ENCODE peak calls at places on chromosomes 12 and 14, in nine cellular contexts. One of them, this sample, is unnamed. For H3K36me3, the result is how much of the 10 kb centered on the place peaks cover.

GRCh38 chr12:96534339-96534738 is 45.0 kb downstream of the CFAP54 start:
- DNase-seq in adipocyte: peak
- DNase-seq in fibroblast of lung: peak
- DNase-seq in left ventricle myocardium inferior: no peak
- DNase-seq in brain microvascular endothelial cell: peak
- DNase-seq in vagina: no peak
- DNase-seq in A673: no peak
- DNase-seq in thoracic aorta: no peak
- DNase-seq in right lobe of liver: no peak
- DNase-seq in this sample: no peak

GRCh38 chr12:30286345-30286926 is 409.2 kb downstream of the IPO8 start:
- DNase-seq in adipocyte: peak
- DNase-seq in fibroblast of lung: peak
- DNase-seq in left ventricle myocardium inferior: no peak
- DNase-seq in brain microvascular endothelial cell: peak
- DNase-seq in vagina: no peak
- DNase-seq in A673: peak
- DNase-seq in thoracic aorta: no peak
- DNase-seq in right lobe of liver: no peak
- DNase-seq in this sample: no peak

GRCh38 chr12:66978802-66979201 is 290.4 kb upstream of the CAND1 start:
- DNase-seq in adipocyte: no peak
- DNase-seq in fibroblast of lung: no peak
- DNase-seq in left ventricle myocardium inferior: no peak
- DNase-seq in brain microvascular endothelial cell: no peak
- DNase-seq in vagina: no peak
- DNase-seq in A673: no peak
- DNase-seq in thoracic aorta: no peak
- DNase-seq in right lobe of liver: no peak
- DNase-seq in this sample: no peak

GRCh38 chr14:67622675-67623074 is 3.0 kb downstream of the ARG2 start:
- DNase-seq in adipocyte: peak
- DNase-seq in fibroblast of lung: peak
- DNase-seq in left ventricle myocardium inferior: no peak
- DNase-seq in brain microvascular endothelial cell: peak
- DNase-seq in vagina: no peak
- DNase-seq in A673: peak
- DNase-seq in thoracic aorta: no peak
- DNase-seq in right lobe of liver: no peak
- DNase-seq in this sample: no peak

GRCh38 chr12:80780746-80781145 is 64.0 kb downstream of the MYF5 start:
- DNase-seq in adipocyte: no peak
- DNase-seq in fibroblast of lung: peak
- DNase-seq in left ventricle myocardium inferior: no peak
- DNase-seq in brain microvascular endothelial cell: no peak
- DNase-seq in vagina: no peak
- DNase-seq in A673: no peak
- DNase-seq in thoracic aorta: no peak
- DNase-seq in right lobe of liver: no peak
- DNase-seq in this sample: no peak

GRCh38 chr14:73422515-73422914 is 35.8 kb downstream of the NUMB start:
- DNase-seq in adipocyte: no peak
- DNase-seq in fibroblast of lung: no peak
- DNase-seq in left ventricle myocardium inferior: no peak
- DNase-seq in brain microvascular endothelial cell: no peak
- DNase-seq in vagina: no peak
- DNase-seq in A673: no peak
- DNase-seq in thoracic aorta: no peak
- DNase-seq in right lobe of liver: no peak
- DNase-seq in this sample: peak

GRCh38 chr14:72301352-72301751 is 369.1 kb downstream of the RGS6 start:
- DNase-seq in adipocyte: no peak
- DNase-seq in fibroblast of lung: no peak
- DNase-seq in left ventricle myocardium inferior: no peak
- DNase-seq in brain microvascular endothelial cell: no peak
- DNase-seq in vagina: no peak
- DNase-seq in A673: no peak
- DNase-seq in thoracic aorta: no peak
- DNase-seq in right lobe of liver: no peak
- DNase-seq in this sample: no peak

GRCh38 chr12:108701779-108702435 is 29.4 kb downstream of the CORO1C start:
- DNase-seq in adipocyte: no peak
- DNase-seq in fibroblast of lung: peak
- DNase-seq in left ventricle myocardium inferior: no peak
- DNase-seq in brain microvascular endothelial cell: peak
- DNase-seq in vagina: no peak
- DNase-seq in A673: no peak
- DNase-seq in thoracic aorta: no peak
- DNase-seq in right lobe of liver: no peak
- DNase-seq in this sample: no peak

GRCh38 chr14:104856157-104856868 is 8.8 kb upstream of the CEP170B start:
- DNase-seq in adipocyte: no peak
- DNase-seq in fibroblast of lung: no peak
- DNase-seq in left ventricle myocardium inferior: no peak
- DNase-seq in brain microvascular endothelial cell: no peak
- DNase-seq in vagina: no peak
- DNase-seq in A673: no peak
- DNase-seq in thoracic aorta: no peak
- DNase-seq in right lobe of liver: peak
- DNase-seq in this sample: peak

GRCh38 chr12:21642707-21643389 is 14.8 kb downstream of the LDHB start:
- DNase-seq in adipocyte: no peak
- DNase-seq in fibroblast of lung: no peak
- DNase-seq in left ventricle myocardium inferior: no peak
- DNase-seq in brain microvascular endothelial cell: no peak
- DNase-seq in vagina: no peak
- DNase-seq in A673: no peak
- DNase-seq in thoracic aorta: no peak
- DNase-seq in right lobe of liver: no peak
- DNase-seq in this sample: no peak

GRCh38 chr12:47377414-47378221 is 297.9 kb upstream of the AMIGO2 start:
- DNase-seq in adipocyte: peak
- DNase-seq in fibroblast of lung: peak
- DNase-seq in left ventricle myocardium inferior: peak
- DNase-seq in brain microvascular endothelial cell: peak
- DNase-seq in vagina: no peak
- DNase-seq in A673: peak
- DNase-seq in thoracic aorta: peak
- DNase-seq in right lobe of liver: no peak
- DNase-seq in this sample: no peak

GRCh38 chr12:57810450-57810849 is 8.1 kb downstream of the AVIL start:
- DNase-seq in adipocyte: peak
- DNase-seq in fibroblast of lung: peak
- DNase-seq in left ventricle myocardium inferior: no peak
- DNase-seq in brain microvascular endothelial cell: no peak
- DNase-seq in vagina: no peak
- DNase-seq in A673: no peak
- DNase-seq in thoracic aorta: no peak
- DNase-seq in right lobe of liver: no peak
- DNase-seq in this sample: peak

GRCh38 chr12:123705935-123706334 is 6.2 kb upstream of the ATP6V0A2 start:
- DNase-seq in adipocyte: no peak
- DNase-seq in fibroblast of lung: peak
- DNase-seq in left ventricle myocardium inferior: no peak
- DNase-seq in brain microvascular endothelial cell: no peak
- DNase-seq in vagina: no peak
- DNase-seq in A673: peak
- DNase-seq in thoracic aorta: no peak
- DNase-seq in right lobe of liver: no peak
- DNase-seq in this sample: no peak

GRCh38 chr12:2963760-2964292 is 4.6 kb downstream of the TEAD4 start:
- DNase-seq in adipocyte: no peak
- DNase-seq in fibroblast of lung: peak
- DNase-seq in left ventricle myocardium inferior: peak
- DNase-seq in brain microvascular endothelial cell: peak
- DNase-seq in vagina: no peak
- DNase-seq in A673: no peak
- DNase-seq in thoracic aorta: no peak
- DNase-seq in right lobe of liver: no peak
- DNase-seq in this sample: no peak

GRCh38 chr14:20413785-20414117 is 450 bp upstream of the TEP1 start:
- DNase-seq in adipocyte: peak
- DNase-seq in fibroblast of lung: no peak
- DNase-seq in left ventricle myocardium inferior: no peak
- DNase-seq in brain microvascular endothelial cell: no peak
- DNase-seq in vagina: no peak
- DNase-seq in A673: peak
- DNase-seq in thoracic aorta: no peak
- DNase-seq in right lobe of liver: no peak
- DNase-seq in this sample: peak

GRCh38 chr12:76183459-76184186 is 99.1 kb upstream of the NAP1L1 start:
- DNase-seq in adipocyte: peak
- DNase-seq in fibroblast of lung: peak
- DNase-seq in left ventricle myocardium inferior: no peak
- DNase-seq in brain microvascular endothelial cell: peak
- DNase-seq in vagina: no peak
- DNase-seq in A673: peak
- DNase-seq in thoracic aorta: no peak
- DNase-seq in right lobe of liver: no peak
- DNase-seq in this sample: no peak

GRCh38 chr14:94601961-94602391 is 10.2 kb upstream of the SERPINA3 start:
- DNase-seq in adipocyte: peak
- DNase-seq in fibroblast of lung: peak
- DNase-seq in left ventricle myocardium inferior: peak
- DNase-seq in brain microvascular endothelial cell: peak
- DNase-seq in vagina: no peak
- DNase-seq in A673: peak
- DNase-seq in thoracic aorta: peak
- DNase-seq in right lobe of liver: no peak
- DNase-seq in this sample: peak

GRCh38 chr12:119775246-119775895 is 101.7 kb downstream of the CIT start:
- DNase-seq in adipocyte: no peak
- DNase-seq in fibroblast of lung: no peak
- DNase-seq in left ventricle myocardium inferior: no peak
- DNase-seq in brain microvascular endothelial cell: no peak
- DNase-seq in vagina: no peak
- DNase-seq in A673: peak
- DNase-seq in thoracic aorta: no peak
- DNase-seq in right lobe of liver: no peak
- DNase-seq in this sample: no peak

GRCh38 chr12:34215893-34216285 is 193.6 kb downstream of the ALG10 start:
- DNase-seq in adipocyte: no peak
- DNase-seq in fibroblast of lung: no peak
- DNase-seq in left ventricle myocardium inferior: no peak
- DNase-seq in brain microvascular endothelial cell: no peak
- DNase-seq in vagina: peak
- DNase-seq in A673: no peak
- DNase-seq in thoracic aorta: no peak
- DNase-seq in right lobe of liver: no peak
- DNase-seq in this sample: no peak

GRCh38 chr14:64026600-64026999 is 173.8 kb downstream of the SYNE2 start:
- DNase-seq in adipocyte: no peak
- DNase-seq in fibroblast of lung: no peak
- DNase-seq in left ventricle myocardium inferior: no peak
- DNase-seq in brain microvascular endothelial cell: no peak
- DNase-seq in vagina: no peak
- DNase-seq in A673: no peak
- DNase-seq in thoracic aorta: no peak
- DNase-seq in right lobe of liver: no peak
- DNase-seq in this sample: no peak
- H3K36me3 ChIP-seq in adipocyte: half or more
- H3K36me3 ChIP-seq in fibroblast of lung: under half
- H3K36me3 ChIP-seq in left ventricle myocardium inferior: half or more
- H3K36me3 ChIP-seq in brain microvascular endothelial cell: under half
- H3K36me3 ChIP-seq in vagina: half or more
- H3K36me3 ChIP-seq in A673: under half
- H3K36me3 ChIP-seq in thoracic aorta: under half
- H3K36me3 ChIP-seq in right lobe of liver: under half
- H3K36me3 ChIP-seq in this sample: under half

GRCh38 chr12:41907550-41907949 is 237.1 kb downstream of the GXYLT1 start:
- DNase-seq in adipocyte: no peak
- DNase-seq in fibroblast of lung: no peak
- DNase-seq in left ventricle myocardium inferior: no peak
- DNase-seq in brain microvascular endothelial cell: no peak
- DNase-seq in vagina: no peak
- DNase-seq in A673: no peak
- DNase-seq in thoracic aorta: no peak
- DNase-seq in right lobe of liver: no peak
- DNase-seq in this sample: no peak

GRCh38 chr12:41907036-41907435 is 237.6 kb downstream of the GXYLT1 start:
- DNase-seq in adipocyte: no peak
- DNase-seq in fibroblast of lung: no peak
- DNase-seq in left ventricle myocardium inferior: no peak
- DNase-seq in brain microvascular endothelial cell: no peak
- DNase-seq in vagina: no peak
- DNase-seq in A673: no peak
- DNase-seq in thoracic aorta: no peak
- DNase-seq in right lobe of liver: no peak
- DNase-seq in this sample: no peak

GRCh38 chr12:41904041-41904440 is 240.6 kb downstream of the GXYLT1 start:
- DNase-seq in adipocyte: no peak
- DNase-seq in fibroblast of lung: no peak
- DNase-seq in left ventricle myocardium inferior: no peak
- DNase-seq in brain microvascular endothelial cell: no peak
- DNase-seq in vagina: no peak
- DNase-seq in A673: no peak
- DNase-seq in thoracic aorta: no peak
- DNase-seq in right lobe of liver: no peak
- DNase-seq in this sample: no peak

GRCh38 chr12:41903014-41903702 is 241.5 kb downstream of the GXYLT1 start:
- DNase-seq in adipocyte: no peak
- DNase-seq in fibroblast of lung: no peak
- DNase-seq in left ventricle myocardium inferior: no peak
- DNase-seq in brain microvascular endothelial cell: no peak
- DNase-seq in vagina: no peak
- DNase-seq in A673: peak
- DNase-seq in thoracic aorta: no peak
- DNase-seq in right lobe of liver: no peak
- DNase-seq in this sample: no peak

GRCh38 chr12:41905703-41906297 is 238.9 kb downstream of the GXYLT1 start:
- DNase-seq in adipocyte: no peak
- DNase-seq in fibroblast of lung: no peak
- DNase-seq in left ventricle myocardium inferior: no peak
- DNase-seq in brain microvascular endothelial cell: no peak
- DNase-seq in vagina: no peak
- DNase-seq in A673: no peak
- DNase-seq in thoracic aorta: no peak
- DNase-seq in right lobe of liver: no peak
- DNase-seq in this sample: no peak
- H3K36me3 ChIP-seq in adipocyte: under half
- H3K36me3 ChIP-seq in fibroblast of lung: under half
- H3K36me3 ChIP-seq in left ventricle myocardium inferior: under half
- H3K36me3 ChIP-seq in brain microvascular endothelial cell: under half
- H3K36me3 ChIP-seq in vagina: under half
- H3K36me3 ChIP-seq in A673: under half
- H3K36me3 ChIP-seq in thoracic aorta: under half
- H3K36me3 ChIP-seq in right lobe of liver: under half
- H3K36me3 ChIP-seq in this sample: under half

GRCh38 chr12:6957151-6957701 is 6.1 kb downstream of the PTPN6 start:
- DNase-seq in adipocyte: no peak
- DNase-seq in fibroblast of lung: no peak
- DNase-seq in left ventricle myocardium inferior: no peak
- DNase-seq in brain microvascular endothelial cell: no peak
- DNase-seq in vagina: no peak
- DNase-seq in A673: no peak
- DNase-seq in thoracic aorta: no peak
- DNase-seq in right lobe of liver: no peak
- DNase-seq in this sample: no peak
- H3K36me3 ChIP-seq in adipocyte: under half
- H3K36me3 ChIP-seq in fibroblast of lung: under half
- H3K36me3 ChIP-seq in left ventricle myocardium inferior: under half
- H3K36me3 ChIP-seq in brain microvascular endothelial cell: under half
- H3K36me3 ChIP-seq in vagina: under half
- H3K36me3 ChIP-seq in A673: under half
- H3K36me3 ChIP-seq in thoracic aorta: under half
- H3K36me3 ChIP-seq in right lobe of liver: under half
- H3K36me3 ChIP-seq in this sample: under half

GRCh38 chr14:52929192-52929807 is 21.6 kb downstream of the FERMT2 start:
- DNase-seq in adipocyte: no peak
- DNase-seq in fibroblast of lung: no peak
- DNase-seq in left ventricle myocardium inferior: no peak
- DNase-seq in brain microvascular endothelial cell: no peak
- DNase-seq in vagina: no peak
- DNase-seq in A673: no peak
- DNase-seq in thoracic aorta: no peak
- DNase-seq in right lobe of liver: no peak
- DNase-seq in this sample: no peak
- H3K36me3 ChIP-seq in adipocyte: under half
- H3K36me3 ChIP-seq in fibroblast of lung: under half
- H3K36me3 ChIP-seq in left ventricle myocardium inferior: under half
- H3K36me3 ChIP-seq in brain microvascular endothelial cell: under half
- H3K36me3 ChIP-seq in vagina: under half
- H3K36me3 ChIP-seq in A673: under half
- H3K36me3 ChIP-seq in thoracic aorta: under half
- H3K36me3 ChIP-seq in right lobe of liver: under half
- H3K36me3 ChIP-seq in this sample: under half